ENCODE peak calls at places on chromosomes 11 and 22, in four cellular contexts. U, D, I and P are unnamed samples.

GRCh38 chr11:44634401-44635281 is 69.2 kb downstream of the CD82 start:
- DNase-seq in U (no peak), D (peak; percentile 63), I (peak; percentile 51), P (peak; percentile 20)

GRCh38 chr11:64650923-64651523 is 60.0 kb downstream of the SLC22A12 start:
- DNase-seq in U (no peak), D (peak; percentile 61), I (peak; percentile 34), P (no peak)

GRCh38 chr11:65384301-65384889 is 1.9 kb upstream of the SLC25A45 start:
- DNase-seq in U (no peak), D (no peak), I (peak; percentile 86), P (no peak)

GRCh38 chr11:105910095-105910715 is 111.8 kb downstream of the MSANTD4 start:
- DNase-seq in U (no peak), D (no peak), I (peak; percentile 70), P (no peak)

GRCh38 chr11:45161252-45162063 is 15.0 kb downstream of the PRDM11 start:
- DNase-seq in U (no peak), D (no peak), I (no peak), P (no peak)

GRCh38 chr22:46336119-46337078 is 885 bp downstream of the TRMU start:
- DNase-seq in U (no peak), D (no peak), I (peak; percentile 45), P (peak; percentile 4)

GRCh38 chr11:20031155-20032001 is 128.9 kb downstream of the DBX1 start:
- DNase-seq in U (peak; percentile 85), D (no peak), I (peak; percentile 91), P (no peak)

GRCh38 chr22:38866399-38867123 is 5.5 kb downstream of the CBX6 start:
- DNase-seq in U (no peak), D (peak; percentile 83), I (no peak), P (no peak)

GRCh38 chr11:68411501-68411991 is 49.0 kb upstream of the PPP6R3 start:
- DNase-seq in U (no peak), D (no peak), I (no peak), P (no peak)

GRCh38 chr22:20533879-20534265 is 26.5 kb downstream of the MED15 start:
- DNase-seq in U (no peak), D (no peak), I (no peak), P (no peak)

GRCh38 chr11:123193742-123194141 is 1.3 kb downstream of the CLMP start:
- DNase-seq in U (no peak), D (no peak), I (peak; percentile 37), P (no peak)

GRCh38 chr11:33344611-33345010 is 87.4 kb downstream of the HIPK3 start:
- DNase-seq in U (no peak), D (no peak), I (no peak), P (no peak)

GRCh38 chr22:33300165-33300564 is 242.0 kb upstream of the SYN3 start:
- DNase-seq in U (no peak), D (no peak), I (no peak), P (no peak)

GRCh38 chr22:17563936-17564391 is 666 bp downstream of the SLC25A18 start:
- DNase-seq in U (no peak), D (no peak), I (no peak), P (no peak)

GRCh38 chr11:14902650-14903350 is 10.8 kb upstream of the CYP2R1 start:
- DNase-seq in U (peak; percentile 46), D (no peak), I (peak; percentile 53), P (no peak)

GRCh38 chr22:19061471-19062138 is 60.6 kb downstream of the DGCR2 start:
- DNase-seq in U (no peak), D (no peak), I (no peak), P (no peak)

GRCh38 chr11:64098318-64098831 is 62.6 kb downstream of the FLRT1 start:
- DNase-seq in U (no peak), D (no peak), I (no peak), P (no peak)

GRCh38 chr11:114180301-114181055 is 115.7 kb upstream of the NNMT start:
- DNase-seq in U (peak; percentile 6), D (no peak), I (peak; percentile 22), P (no peak)

DNA sequence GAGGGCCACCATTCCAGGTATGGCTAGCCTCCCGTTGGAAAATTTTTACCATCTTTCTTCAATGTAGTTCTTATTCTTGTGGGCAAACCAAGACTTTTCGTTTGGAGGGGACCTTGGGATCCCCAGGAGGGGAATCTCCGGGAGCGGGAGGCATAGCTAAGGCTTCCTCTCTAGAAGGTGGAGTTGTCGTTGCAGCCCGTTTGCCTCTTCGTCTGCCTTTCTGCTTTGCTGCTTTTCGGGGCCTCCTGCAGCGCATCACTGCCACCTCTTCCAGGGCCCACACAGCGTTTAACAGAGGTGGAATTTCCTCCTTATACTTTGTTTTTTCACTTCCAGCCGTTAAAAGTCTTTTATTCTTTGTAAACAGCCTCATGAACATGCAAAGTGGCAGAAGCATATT is 3.5 kb upstream of the IFITM3 start:
- DNase-seq in U (no peak), D (peak; percentile 46), I (peak; percentile 13), P (no peak)
- H2AFZ ChIP-seq in U (no peak overlapping the region), D (no peak overlapping the region), I (no peak overlapping the region), P (peak overlapping the region; percentile 68)

GRCh38 chr11:742571-743201 is 4.6 kb upstream of the TALDO1 start:
- DNase-seq in U (no peak), D (no peak), I (no peak), P (no peak)
- H2BK12ac ChIP-seq in U (peak overlapping the region; percentile 16), D (peak overlapping the region; percentile 73), I (no peak overlapping the region), P (no peak overlapping the region)

DNA sequence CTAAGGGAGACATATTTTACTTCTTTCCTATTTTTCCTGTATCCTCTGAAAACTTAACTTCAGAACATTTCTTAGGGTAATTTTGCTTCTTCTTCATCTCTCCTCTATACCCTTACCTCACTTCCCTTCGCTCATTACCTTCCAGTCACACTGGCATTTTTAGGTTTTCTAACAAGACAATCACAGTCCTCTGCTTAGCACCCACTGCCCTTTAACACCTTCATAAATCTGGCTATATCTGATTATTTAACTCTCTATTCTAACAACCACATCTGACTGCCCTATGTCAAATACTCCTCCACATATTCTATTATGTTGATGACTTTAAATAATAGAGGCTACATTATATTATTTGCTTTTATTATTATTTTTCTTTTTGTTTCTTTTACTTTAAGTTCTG is 1058.0 kb upstream of the CNTN5 start:
- DNase-seq in U (no peak), D (no peak), I (no peak), P (no peak)
- H3K4me3 ChIP-seq in U (no peak overlapping the region), D (no peak overlapping the region), I (no peak overlapping the region), P (no peak overlapping the region)

GRCh38 chr11:25691959-25692358 is 640.0 kb upstream of the ANO3 start:
- DNase-seq in U (no peak), D (no peak), I (no peak), P (no peak)
- H2AFZ ChIP-seq in U (no peak overlapping the region), D (no peak overlapping the region), I (no peak overlapping the region), P (no peak overlapping the region)